ENCODE peak calls at places on chromosomes 13 and 19, in seven cellular contexts. S is A549, D is SK-N-SH, B is K562, G is HepG2, Z is HCT116, R is GM12878. C is an unnamed sample. For H3K4me1, the result is how much of the 10 kb centered on the place peaks cover.

GRCh38 chr19:39372047-39372802 is 18.7 kb downstream of the PAF1 start:
- DNase-seq in S (no peak), D (no peak), B (no peak), G (no peak), Z (no peak), R (no peak), C (peak)

GRCh38 chr13:78420814-78421213 is 182.5 kb downstream of the POU4F1 start:
- DNase-seq in S (no peak), D (no peak), B (no peak), G (no peak), Z (no peak), R (peak), C (no peak)

GRCh38 chr13:23515116-23515515 is 55.1 kb upstream of the TNFRSF19 start:
- DNase-seq in S (no peak), D (no peak), B (no peak), G (no peak), Z (no peak), R (no peak), C (no peak)

GRCh38 chr13:96179309-96179708 is 89.4 kb downstream of the HS6ST3 start:
- DNase-seq in S (no peak), D (no peak), B (no peak), G (no peak), Z (no peak), R (no peak), C (no peak)

GRCh38 chr13:48233886-48234488 is 981 bp downstream of the ITM2B start:
- DNase-seq in S (no peak), D (no peak), B (no peak), G (no peak), Z (no peak), R (peak), C (no peak)

GRCh38 chr13:79915386-79915785 is 425.5 kb downstream of the SPRY2 start:
- DNase-seq in S (no peak), D (peak), B (no peak), G (no peak), Z (no peak), R (no peak), C (no peak)

GRCh38 chr13:35534343-35534742 is 57.9 kb upstream of the MAB21L1 start:
- DNase-seq in S (no peak), D (no peak), B (no peak), G (no peak), Z (no peak), R (no peak), C (no peak)

GRCh38 chr13:110424596-110425443 is 117.7 kb downstream of the COL4A2 start:
- DNase-seq in S (no peak), D (no peak), B (no peak), G (no peak), Z (no peak), R (no peak), C (no peak)

GRCh38 chr19:58354478-58355030 is 1.3 kb upstream of the A1BG start:
- DNase-seq in S (no peak), D (no peak), B (no peak), G (no peak), Z (no peak), R (no peak), C (no peak)

GRCh38 chr19:35223084-35223790 is 5.3 kb downstream of the FAM187B start:
- DNase-seq in S (peak), D (no peak), B (no peak), G (no peak), Z (no peak), R (no peak), C (no peak)

GRCh38 chr13:42803563-42804212 is 22.3 kb downstream of the FAM216B start:
- DNase-seq in S (no peak), D (no peak), B (no peak), G (no peak), Z (no peak), R (no peak), C (no peak)

DNA sequence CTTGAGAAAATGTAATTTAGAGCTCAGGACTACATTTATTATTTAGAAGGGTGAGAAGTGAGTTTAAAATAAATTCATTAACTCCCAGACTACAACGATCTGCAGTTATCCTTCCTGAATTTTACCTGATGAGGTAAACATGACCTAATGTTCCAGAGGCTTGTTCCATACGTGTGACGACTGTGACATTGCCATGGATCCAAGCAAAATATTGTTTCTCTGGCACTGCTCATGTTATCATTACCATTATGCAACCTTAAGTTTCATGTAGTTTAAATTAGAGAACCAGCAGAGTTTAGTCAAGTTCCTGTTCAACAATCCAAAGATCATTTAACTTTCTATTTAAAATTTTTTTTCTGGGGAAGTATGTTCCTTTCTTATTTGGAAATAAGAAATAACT is 279.6 kb downstream of the KLF5 start:
- DNase-seq in S (peak), D (no peak), B (no peak), G (no peak), Z (no peak), R (no peak), C (no peak)
- TF ChIP-seq MAX in S (no peak), D (no peak), B (no peak), G (no peak), Z (no peak), R (no peak), C (no peak)

GRCh38 chr13:101520672-101521071 is 68.2 kb downstream of the ITGBL1 start:
- DNase-seq in S (no peak), D (no peak), B (no peak), G (no peak), Z (no peak), R (no peak), C (peak)

GRCh38 chr13:101522607-101523006 is 70.1 kb downstream of the ITGBL1 start:
- DNase-seq in S (no peak), D (no peak), B (no peak), G (peak), Z (no peak), R (no peak), C (no peak)

GRCh38 chr13:101523154-101523669 is 70.7 kb downstream of the ITGBL1 start:
- DNase-seq in S (no peak), D (no peak), B (no peak), G (no peak), Z (no peak), R (no peak), C (no peak)

GRCh38 chr13:101521371-101521770 is 68.9 kb downstream of the ITGBL1 start:
- DNase-seq in S (no peak), D (no peak), B (no peak), G (no peak), Z (no peak), R (no peak), C (no peak)

DNA sequence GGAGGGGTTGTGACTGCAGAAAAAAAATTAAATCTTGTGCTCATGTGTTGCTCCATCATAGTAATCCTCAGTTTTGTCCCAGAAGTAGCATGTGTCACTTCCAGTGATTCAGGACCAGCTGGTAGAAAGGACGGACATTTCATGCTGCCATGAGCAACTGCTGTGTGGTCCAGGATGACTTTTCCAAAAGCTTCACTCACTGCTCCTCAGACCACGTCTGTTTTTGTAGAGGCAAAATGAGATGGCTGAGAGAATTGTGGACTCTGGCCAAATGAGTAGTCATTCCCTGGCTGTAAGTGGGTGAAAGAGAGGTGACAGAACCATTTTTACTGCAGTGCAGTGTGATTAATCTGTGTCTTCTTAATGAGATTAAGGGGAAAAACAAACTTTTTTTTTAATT is 71.3 kb downstream of the ITGBL1 start:
- DNase-seq in S (no peak), D (no peak), B (no peak), G (no peak), Z (no peak), R (no peak), C (peak)
- TF ChIP-seq CTCF in S (no peak), D (no peak), B (no peak), G (no peak), Z (no peak), R (no peak), C (no peak)

GRCh38 chr19:51140441-51140840 is 1.7 kb upstream of the SIGLEC7 start:
- DNase-seq in S (no peak), D (no peak), B (no peak), G (no peak), Z (no peak), R (no peak), C (no peak)
- H3K4me1 ChIP-seq in S (under half), D (under half), B (under half), G (under half), Z (under half), R (under half), C (under half)

DNA sequence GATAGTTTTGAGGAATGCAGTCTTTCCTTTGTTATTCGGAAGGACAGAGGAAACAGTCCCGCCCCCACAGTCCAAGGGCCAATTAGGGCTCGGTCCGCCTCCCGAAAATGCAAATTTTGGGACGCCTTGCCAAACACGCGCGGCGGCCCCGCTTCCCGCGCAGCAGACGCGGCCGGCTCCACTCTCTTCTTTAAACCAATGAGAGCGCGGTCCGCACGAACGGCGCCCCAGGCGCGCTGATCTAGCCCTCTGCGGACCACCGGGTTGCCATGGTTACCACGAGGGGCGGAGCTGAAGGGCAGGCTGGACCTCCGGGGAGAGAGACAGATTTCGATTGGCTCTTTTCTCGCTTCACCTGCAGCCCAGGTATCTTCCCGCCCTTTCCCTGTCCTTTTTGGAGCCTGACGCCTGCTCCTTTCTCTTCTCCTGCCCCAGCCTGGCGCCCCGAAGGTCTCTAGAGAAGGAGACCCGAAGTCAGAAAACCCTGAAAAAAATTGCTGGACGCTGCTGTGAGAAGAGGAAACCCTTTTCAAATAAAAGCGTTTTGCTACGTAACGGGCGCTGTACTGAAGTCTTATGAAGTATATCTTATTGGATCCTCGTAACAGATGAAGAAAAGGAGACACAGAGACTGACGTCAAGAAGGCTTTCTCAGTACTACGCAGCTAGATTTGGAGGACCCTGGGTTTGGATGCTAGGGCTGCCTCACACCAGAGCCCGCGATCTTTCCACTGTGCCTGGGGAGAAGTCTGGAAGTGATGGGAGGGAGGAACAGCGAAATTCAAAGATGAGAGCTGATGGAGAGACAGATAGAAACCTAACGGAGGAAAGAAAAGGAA is 2.0 kb downstream of the PTH2 start:
- DNase-seq in S (no peak), D (peak), B (peak), G (no peak), Z (no peak), R (no peak), C (peak)
- TF ChIP-seq MAX in S (no peak), D (no peak), B (peak), G (no peak), Z (peak), R (no peak), C (no peak)

GRCh38 chr13:28528848-28529247 is 33.9 kb upstream of the FLT1 start:
- DNase-seq in S (no peak), D (no peak), B (no peak), G (no peak), Z (no peak), R (no peak), C (peak)
- TF ChIP-seq CTCF in S (no peak), D (peak), B (no peak), G (no peak), Z (peak), R (no peak), C (no peak)

GRCh38 chr13:102677122-102677521 is 17.7 kb downstream of the METTL21C start:
- DNase-seq in S (no peak), D (no peak), B (no peak), G (no peak), Z (no peak), R (no peak), C (no peak)
- H3K4me1 ChIP-seq in S (under half), D (under half), B (under half), G (under half), Z (under half), R (under half), C (under half)

DNA sequence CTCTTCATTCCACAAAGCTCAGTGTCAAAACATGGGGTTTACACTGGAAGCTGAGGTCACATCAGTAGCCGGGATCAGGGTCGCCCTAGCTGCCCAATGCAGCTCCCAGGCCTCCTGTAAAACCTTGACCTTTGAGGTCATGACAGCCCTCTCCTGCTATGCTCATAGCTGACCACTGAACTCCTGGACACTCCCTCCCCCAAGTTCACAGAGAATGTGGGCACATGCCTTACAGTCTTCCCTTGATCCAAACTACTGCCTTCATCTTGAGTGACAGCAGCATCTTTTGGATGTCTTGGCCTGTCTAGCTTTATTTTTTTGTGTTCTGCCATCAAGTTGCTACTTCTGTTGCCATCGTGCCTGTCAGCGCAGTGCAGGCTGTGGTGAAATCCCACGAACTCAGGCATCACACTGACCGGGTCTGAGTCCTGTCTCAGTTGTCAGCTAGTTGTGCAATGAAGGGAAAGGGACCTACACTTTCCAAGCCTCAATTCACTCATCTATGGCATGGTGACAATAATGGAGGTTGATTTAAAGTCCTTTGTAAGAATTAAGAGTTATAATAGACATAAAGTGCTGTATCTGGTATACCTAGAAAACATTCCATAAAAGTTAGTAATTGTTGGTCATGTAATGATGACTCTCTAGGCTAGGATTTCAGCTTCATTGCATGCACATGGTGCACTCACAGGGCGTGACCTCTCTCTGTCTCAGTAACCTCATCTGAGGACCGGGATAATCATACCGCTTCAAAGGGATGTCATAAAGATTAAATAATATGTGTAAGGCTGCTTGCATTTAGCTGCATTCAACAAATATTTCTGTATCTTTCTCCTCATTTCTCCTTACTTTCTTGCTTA is 16.5 kb upstream of the ALOX5AP start:
- DNase-seq in S (peak), D (no peak), B (no peak), G (peak), Z (peak), R (no peak), C (no peak)
- TF ChIP-seq MAX in S (peak), D (peak), B (no peak), G (no peak), Z (peak), R (no peak), C (no peak)

GRCh38 chr13:44120814-44121505 is 241.3 kb downstream of the LACC1 start:
- DNase-seq in S (no peak), D (no peak), B (no peak), G (no peak), Z (no peak), R (no peak), C (no peak)

GRCh38 chr13:44112700-44113329 is 233.1 kb downstream of the LACC1 start:
- DNase-seq in S (no peak), D (no peak), B (no peak), G (no peak), Z (no peak), R (no peak), C (no peak)

GRCh38 chr13:44111701-44112100 is 232.0 kb downstream of the LACC1 start:
- DNase-seq in S (no peak), D (no peak), B (no peak), G (no peak), Z (no peak), R (no peak), C (no peak)

GRCh38 chr13:44117351-44117750 is 237.6 kb downstream of the LACC1 start:
- DNase-seq in S (no peak), D (no peak), B (no peak), G (no peak), Z (no peak), R (no peak), C (peak)

DNA sequence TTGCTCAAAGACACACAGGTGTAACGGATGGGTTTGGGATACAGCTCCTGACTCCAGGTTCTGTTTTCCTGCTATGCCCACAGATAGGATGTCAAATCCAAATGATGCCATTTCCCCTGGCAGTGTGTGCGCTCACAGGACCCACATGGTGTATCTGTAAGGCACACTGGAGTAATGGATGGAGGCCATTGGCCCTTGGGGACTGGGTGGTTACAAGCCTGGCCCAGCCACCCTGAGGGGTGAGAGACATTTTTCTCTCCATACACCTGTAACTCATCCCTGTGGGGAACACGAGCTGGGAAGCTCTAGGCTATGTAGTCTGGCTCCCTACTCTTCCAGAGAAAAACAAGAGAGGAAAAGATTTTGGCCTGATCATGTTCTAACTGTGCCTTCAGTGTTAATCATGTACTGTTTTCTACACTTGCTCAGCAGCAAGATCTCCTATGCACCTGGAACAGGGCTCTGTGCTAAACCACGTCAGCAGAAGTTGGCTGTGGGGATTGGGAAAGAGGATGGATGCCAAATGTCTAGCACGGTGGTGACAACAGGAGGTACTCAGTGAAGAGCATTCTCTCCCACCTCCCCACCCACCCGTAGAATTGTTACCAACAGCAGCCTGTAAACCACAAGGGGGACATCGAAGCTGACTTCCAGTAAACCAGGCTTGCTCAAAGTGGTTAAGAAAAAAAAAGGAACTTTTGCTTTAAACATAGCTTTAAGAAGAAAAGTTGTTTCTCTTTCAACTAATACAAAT is 237.0 kb downstream of the LACC1 start:
- DNase-seq in S (no peak), D (no peak), B (no peak), G (no peak), Z (no peak), R (no peak), C (no peak)
- TF ChIP-seq CTCF in S (no peak), D (no peak), B (no peak), G (no peak), Z (no peak), R (no peak), C (no peak)

GRCh38 chr19:33818426-33818825 is 21.8 kb downstream of the KCTD15 start:
- DNase-seq in S (no peak), D (peak), B (no peak), G (no peak), Z (no peak), R (no peak), C (no peak)

GRCh38 chr19:33815410-33816340 is 19.0 kb downstream of the KCTD15 start:
- DNase-seq in S (no peak), D (peak), B (no peak), G (no peak), Z (no peak), R (no peak), C (no peak)

GRCh38 chr19:33821871-33822270 is 25.2 kb downstream of the KCTD15 start:
- DNase-seq in S (no peak), D (no peak), B (no peak), G (no peak), Z (no peak), R (no peak), C (no peak)

GRCh38 chr19:33819875-33820781 is 23.5 kb downstream of the KCTD15 start:
- DNase-seq in S (peak), D (peak), B (peak), G (peak), Z (no peak), R (no peak), C (peak)

GRCh38 chr19:33819496-33819874 is 22.8 kb downstream of the KCTD15 start:
- DNase-seq in S (no peak), D (no peak), B (no peak), G (no peak), Z (no peak), R (no peak), C (no peak)
- H3K4me1 ChIP-seq in S (under half), D (under half), B (under half), G (under half), Z (under half), R (under half), C (under half)

DNA sequence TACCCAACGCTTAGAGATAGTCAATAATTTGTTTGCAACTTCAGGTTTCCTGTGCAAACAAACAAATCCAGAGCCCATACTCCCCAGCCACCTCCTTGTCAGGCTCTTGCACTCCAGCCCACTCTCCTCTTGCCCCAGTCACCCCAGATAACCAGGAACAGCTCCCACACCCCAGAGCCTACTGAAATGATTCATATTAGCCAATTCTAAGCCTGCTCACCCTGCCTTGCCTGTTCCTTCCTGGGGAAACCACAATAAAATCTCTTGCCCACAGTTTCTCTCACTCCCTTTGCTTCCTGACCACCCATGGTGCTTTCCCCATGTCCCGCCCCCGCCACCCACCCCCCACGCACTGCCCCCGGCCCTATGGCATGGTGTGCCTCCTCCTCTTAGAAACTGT is 3.8 kb upstream of the ACTL9 start:
- DNase-seq in S (no peak), D (no peak), B (no peak), G (no peak), Z (no peak), R (no peak), C (no peak)
- TF ChIP-seq MAX in S (no peak), D (no peak), B (no peak), G (no peak), Z (no peak), R (no peak), C (no peak)